ENCODE peak calls at places on chromosomes 4 and X, in five cellular contexts. One of them, this sample, is unnamed.

GRCh38 chrX:50066318-50066937 is 134.4 kb downstream of the AKAP4 start:
- DNase-seq in astrocyte of the cerebellum: no peak
- DNase-seq in neural crest cell: no peak
- DNase-seq in epithelial cell of esophagus: no peak
- DNase-seq in hepatocyte: no peak
- DNase-seq in this sample: no peak

GRCh38 chr4:98260047-98260578 is 1.1 kb upstream of the RAP1GDS1 start:
- DNase-seq in astrocyte of the cerebellum: no peak
- DNase-seq in neural crest cell: peak; percentile 35
- DNase-seq in epithelial cell of esophagus: peak; percentile 29
- DNase-seq in hepatocyte: peak; percentile 73
- DNase-seq in this sample: peak; percentile 56

GRCh38 chr4:138243369-138243768 is 1.2 kb upstream of the SLC7A11 start:
- DNase-seq in astrocyte of the cerebellum: peak; percentile 70
- DNase-seq in neural crest cell: no peak
- DNase-seq in epithelial cell of esophagus: no peak
- DNase-seq in hepatocyte: no peak
- DNase-seq in this sample: no peak

GRCh38 chr4:16133406-16133805 is 49.6 kb upstream of the PROM1 start:
- DNase-seq in astrocyte of the cerebellum: no peak
- DNase-seq in neural crest cell: no peak
- DNase-seq in epithelial cell of esophagus: no peak
- DNase-seq in hepatocyte: no peak
- DNase-seq in this sample: no peak

GRCh38 chr4:79399076-79399475 is 9.0 kb downstream of the GK2 start:
- DNase-seq in astrocyte of the cerebellum: no peak
- DNase-seq in neural crest cell: no peak
- DNase-seq in epithelial cell of esophagus: no peak
- DNase-seq in hepatocyte: no peak
- DNase-seq in this sample: no peak

GRCh38 chr4:105894570-105895323 is 524 bp upstream of the NPNT start:
- DNase-seq in astrocyte of the cerebellum: peak; percentile 60
- DNase-seq in neural crest cell: peak; percentile 2
- DNase-seq in epithelial cell of esophagus: peak; percentile 54
- DNase-seq in hepatocyte: peak; percentile 63
- DNase-seq in this sample: no peak

GRCh38 chr4:107050525-107051135 is 14.5 kb upstream of the DKK2 start:
- DNase-seq in astrocyte of the cerebellum: no peak
- DNase-seq in neural crest cell: no peak
- DNase-seq in epithelial cell of esophagus: peak; percentile 22
- DNase-seq in hepatocyte: peak; percentile 26
- DNase-seq in this sample: no peak

GRCh38 chr4:122744229-122744628 is 11.7 kb downstream of the BBS12 start:
- DNase-seq in astrocyte of the cerebellum: no peak
- DNase-seq in neural crest cell: no peak
- DNase-seq in epithelial cell of esophagus: no peak
- DNase-seq in hepatocyte: peak; percentile 54
- DNase-seq in this sample: no peak

GRCh38 chrX:50762578-50762977 is 51.4 kb downstream of the SHROOM4 start:
- DNase-seq in astrocyte of the cerebellum: no peak
- DNase-seq in neural crest cell: no peak
- DNase-seq in epithelial cell of esophagus: peak; percentile 34
- DNase-seq in hepatocyte: no peak
- DNase-seq in this sample: no peak

GRCh38 chrX:9392445-9392844 is 72.4 kb upstream of the TBL1X start:
- DNase-seq in astrocyte of the cerebellum: no peak
- DNase-seq in neural crest cell: no peak
- DNase-seq in epithelial cell of esophagus: no peak
- DNase-seq in hepatocyte: no peak
- DNase-seq in this sample: no peak

GRCh38 chr4:17283832-17284231 is 228.1 kb downstream of the QDPR start:
- DNase-seq in astrocyte of the cerebellum: no peak
- DNase-seq in neural crest cell: no peak
- DNase-seq in epithelial cell of esophagus: no peak
- DNase-seq in hepatocyte: no peak
- DNase-seq in this sample: no peak

GRCh38 chrX:50067435-50068292 is 133.1 kb downstream of the AKAP4 start:
- DNase-seq in astrocyte of the cerebellum: peak; percentile 13
- DNase-seq in neural crest cell: peak; percentile 22
- DNase-seq in epithelial cell of esophagus: peak; percentile 2
- DNase-seq in hepatocyte: peak; percentile 80
- DNase-seq in this sample: peak; percentile 20

GRCh38 chr4:174058846-174059245 is 224.6 kb downstream of the FBXO8 start:
- DNase-seq in astrocyte of the cerebellum: no peak
- DNase-seq in neural crest cell: no peak
- DNase-seq in epithelial cell of esophagus: no peak
- DNase-seq in hepatocyte: no peak
- DNase-seq in this sample: no peak

GRCh38 chr4:38123555-38123954 is 163.4 kb downstream of the PTTG2 start:
- DNase-seq in astrocyte of the cerebellum: no peak
- DNase-seq in neural crest cell: no peak
- DNase-seq in epithelial cell of esophagus: no peak
- DNase-seq in hepatocyte: no peak
- DNase-seq in this sample: no peak

GRCh38 chr4:55920571-55920970 is 28.2 kb upstream of the CEP135 start:
- DNase-seq in astrocyte of the cerebellum: no peak
- DNase-seq in neural crest cell: no peak
- DNase-seq in epithelial cell of esophagus: no peak
- DNase-seq in hepatocyte: no peak
- DNase-seq in this sample: no peak

GRCh38 chr4:97720869-97721432 is 422.3 kb downstream of the STPG2 start:
- DNase-seq in astrocyte of the cerebellum: no peak
- DNase-seq in neural crest cell: no peak
- DNase-seq in epithelial cell of esophagus: peak; percentile 67
- DNase-seq in hepatocyte: peak; percentile 28
- DNase-seq in this sample: no peak

GRCh38 chrX:104270212-104270611 is 15.5 kb upstream of the ESX1 start:
- DNase-seq in astrocyte of the cerebellum: no peak
- DNase-seq in neural crest cell: no peak
- DNase-seq in epithelial cell of esophagus: no peak
- DNase-seq in hepatocyte: no peak
- DNase-seq in this sample: no peak

GRCh38 chr4:48909697-48910096 is 3.1 kb upstream of the OCIAD2 start:
- DNase-seq in astrocyte of the cerebellum: peak; percentile 96
- DNase-seq in neural crest cell: no peak
- DNase-seq in epithelial cell of esophagus: peak; percentile 100
- DNase-seq in hepatocyte: peak; percentile 88
- DNase-seq in this sample: no peak

GRCh38 chr4:158754385-158755180 is 14.2 kb upstream of the FNIP2 start:
- DNase-seq in astrocyte of the cerebellum: no peak
- DNase-seq in neural crest cell: no peak
- DNase-seq in epithelial cell of esophagus: no peak
- DNase-seq in hepatocyte: no peak
- DNase-seq in this sample: no peak

GRCh38 chr4:101414496-101414895 is 67.2 kb upstream of the PPP3CA start:
- DNase-seq in astrocyte of the cerebellum: no peak
- DNase-seq in neural crest cell: no peak
- DNase-seq in epithelial cell of esophagus: no peak
- DNase-seq in hepatocyte: no peak
- DNase-seq in this sample: no peak

GRCh38 chr4:86558799-86559198 is 35.3 kb upstream of the PTPN13 start:
- DNase-seq in astrocyte of the cerebellum: no peak
- DNase-seq in neural crest cell: no peak
- DNase-seq in epithelial cell of esophagus: peak; percentile 93
- DNase-seq in hepatocyte: no peak
- DNase-seq in this sample: no peak

GRCh38 chr4:152896819-152897218 is 39.3 kb upstream of the FHDC1 start:
- DNase-seq in astrocyte of the cerebellum: no peak
- DNase-seq in neural crest cell: no peak
- DNase-seq in epithelial cell of esophagus: no peak
- DNase-seq in hepatocyte: no peak
- DNase-seq in this sample: no peak

GRCh38 chr4:94856030-94856429 is 98.3 kb downstream of the BMPR1B start:
- DNase-seq in astrocyte of the cerebellum: no peak
- DNase-seq in neural crest cell: no peak
- DNase-seq in epithelial cell of esophagus: no peak
- DNase-seq in hepatocyte: no peak
- DNase-seq in this sample: no peak

GRCh38 chr4:127708985-127709384 is 21.2 kb upstream of the SLC25A31 start:
- DNase-seq in astrocyte of the cerebellum: peak; percentile 28
- DNase-seq in neural crest cell: no peak
- DNase-seq in epithelial cell of esophagus: peak; percentile 99
- DNase-seq in hepatocyte: peak; percentile 53
- DNase-seq in this sample: no peak

GRCh38 chr4:153212755-153213154 is 8.5 kb downstream of the TRIM2 start:
- DNase-seq in astrocyte of the cerebellum: no peak
- DNase-seq in neural crest cell: no peak
- DNase-seq in epithelial cell of esophagus: peak; percentile 85
- DNase-seq in hepatocyte: no peak
- DNase-seq in this sample: no peak

GRCh38 chrX:29617276-29617675 is 598.1 kb upstream of the MAGEB2 start:
- DNase-seq in astrocyte of the cerebellum: no peak
- DNase-seq in neural crest cell: no peak
- DNase-seq in epithelial cell of esophagus: no peak
- DNase-seq in hepatocyte: no peak
- DNase-seq in this sample: no peak

GRCh38 chr4:98421106-98421505 is 159.9 kb downstream of the RAP1GDS1 start:
- DNase-seq in astrocyte of the cerebellum: peak; percentile 46
- DNase-seq in neural crest cell: no peak
- DNase-seq in epithelial cell of esophagus: no peak
- DNase-seq in hepatocyte: no peak
- DNase-seq in this sample: no peak

DNA sequence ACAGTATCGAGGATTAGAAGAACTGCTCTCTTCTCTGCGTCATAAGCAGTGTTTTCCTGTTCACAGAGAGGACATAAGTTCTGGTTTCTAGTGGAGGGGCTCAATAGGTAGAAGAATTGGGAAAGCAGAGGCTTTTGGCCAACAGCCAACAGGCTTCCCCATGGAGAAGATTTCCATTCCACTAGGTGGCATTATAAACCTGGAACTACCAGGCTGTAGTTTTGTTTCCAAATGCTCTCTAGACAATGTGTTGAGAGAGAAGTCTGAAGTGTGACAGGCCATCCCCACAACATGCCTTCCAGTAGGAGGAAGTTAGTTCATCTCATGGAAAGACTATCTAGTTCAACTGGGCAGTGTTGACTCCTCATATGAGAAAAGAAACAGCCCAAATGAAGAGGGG is 63.8 kb upstream of the ANXA10 start:
- DNase-seq in astrocyte of the cerebellum: no peak
- DNase-seq in neural crest cell: no peak
- DNase-seq in epithelial cell of esophagus: peak; percentile 40
- DNase-seq in hepatocyte: peak; percentile 15
- DNase-seq in this sample: no peak
- TF ChIP-seq CTCF in astrocyte of the cerebellum: no peak
- TF ChIP-seq CTCF in neural crest cell: no peak
- TF ChIP-seq CTCF in epithelial cell of esophagus: peak; percentile 30
- TF ChIP-seq CTCF in hepatocyte: no peak
- TF ChIP-seq CTCF in this sample: no peak

GRCh38 chr4:986949-987688 is at the start of gene IDUA:
- DNase-seq in astrocyte of the cerebellum: no peak
- DNase-seq in neural crest cell: peak; percentile 69
- DNase-seq in epithelial cell of esophagus: peak; percentile 89
- DNase-seq in hepatocyte: peak; percentile 90
- DNase-seq in this sample: peak; percentile 80
- TF ChIP-seq CTCF in astrocyte of the cerebellum: peak; percentile 45
- TF ChIP-seq CTCF in neural crest cell: peak; percentile 63
- TF ChIP-seq CTCF in epithelial cell of esophagus: peak; percentile 23
- TF ChIP-seq CTCF in hepatocyte: peak; percentile 57
- TF ChIP-seq CTCF in this sample: peak; percentile 74

GRCh38 chrX:149962859-149963757 is 24.8 kb upstream of the EOLA2 start:
- DNase-seq in astrocyte of the cerebellum: peak; percentile 24
- DNase-seq in neural crest cell: peak; percentile 26
- DNase-seq in epithelial cell of esophagus: peak; percentile 54
- DNase-seq in hepatocyte: peak; percentile 61
- DNase-seq in this sample: no peak
- TF ChIP-seq CTCF in astrocyte of the cerebellum: peak; percentile 67
- TF ChIP-seq CTCF in neural crest cell: peak; percentile 70
- TF ChIP-seq CTCF in epithelial cell of esophagus: peak; percentile 74
- TF ChIP-seq CTCF in hepatocyte: peak; percentile 55
- TF ChIP-seq CTCF in this sample: peak; percentile 65

GRCh38 chr4:148852092-148852699 is 410.0 kb upstream of the NR3C2 start:
- DNase-seq in astrocyte of the cerebellum: no peak
- DNase-seq in neural crest cell: no peak
- DNase-seq in epithelial cell of esophagus: peak; percentile 15
- DNase-seq in hepatocyte: no peak
- DNase-seq in this sample: no peak
- TF ChIP-seq CTCF in astrocyte of the cerebellum: no peak
- TF ChIP-seq CTCF in neural crest cell: no peak
- TF ChIP-seq CTCF in epithelial cell of esophagus: no peak
- TF ChIP-seq CTCF in hepatocyte: no peak
- TF ChIP-seq CTCF in this sample: no peak

DNA sequence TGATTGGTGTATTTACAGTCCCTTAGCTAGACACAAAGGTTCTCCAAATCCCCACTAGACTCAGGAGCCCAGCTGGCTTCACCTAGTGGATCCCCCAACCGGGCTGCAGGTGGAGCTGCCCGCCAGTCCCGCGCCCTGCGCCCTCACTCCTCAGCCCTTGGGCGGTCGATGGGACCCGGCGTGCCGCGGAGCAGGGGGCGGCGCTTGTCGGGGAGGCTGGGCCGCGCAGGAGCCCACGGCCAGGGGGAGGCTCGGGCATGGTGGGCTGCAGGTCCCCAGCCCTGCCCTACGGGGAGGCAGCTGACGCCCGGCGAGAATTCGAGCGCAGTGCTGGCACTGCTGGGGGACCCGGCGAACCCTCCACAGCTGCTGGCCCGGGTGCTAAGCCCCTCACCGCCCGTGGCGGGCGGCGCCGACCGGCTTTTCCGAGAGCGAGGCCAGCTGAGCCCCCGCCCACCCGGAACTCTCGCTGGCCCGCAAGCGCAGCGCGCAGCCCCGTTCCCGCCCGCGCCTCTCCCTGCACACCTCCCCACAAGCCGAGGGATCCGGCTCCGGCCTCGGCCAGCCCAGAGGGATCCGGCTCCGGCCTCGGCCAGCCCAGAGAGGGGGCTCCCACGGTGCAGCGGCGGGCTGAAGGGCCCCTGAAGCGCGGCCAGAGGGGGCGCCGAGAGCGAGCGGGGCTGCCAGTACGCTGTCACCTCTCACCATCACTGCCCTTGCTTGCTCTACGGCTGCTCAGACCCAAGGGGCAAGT is 39.4 kb downstream of the WFS1 start:
- DNase-seq in astrocyte of the cerebellum: no peak
- DNase-seq in neural crest cell: peak; percentile 18
- DNase-seq in epithelial cell of esophagus: no peak
- DNase-seq in hepatocyte: peak; percentile 71
- DNase-seq in this sample: peak; percentile 50
- TF ChIP-seq CTCF in astrocyte of the cerebellum: peak; percentile 13
- TF ChIP-seq CTCF in neural crest cell: peak; percentile 35
- TF ChIP-seq CTCF in epithelial cell of esophagus: no peak
- TF ChIP-seq CTCF in hepatocyte: peak; percentile 21
- TF ChIP-seq CTCF in this sample: peak; percentile 38

GRCh38 chrX:40757058-40757457 is 21.7 kb upstream of the MED14 start:
- DNase-seq in astrocyte of the cerebellum: no peak
- DNase-seq in neural crest cell: no peak
- DNase-seq in epithelial cell of esophagus: no peak
- DNase-seq in hepatocyte: no peak
- DNase-seq in this sample: no peak
- TF ChIP-seq CTCF in astrocyte of the cerebellum: no peak
- TF ChIP-seq CTCF in neural crest cell: no peak
- TF ChIP-seq CTCF in epithelial cell of esophagus: no peak
- TF ChIP-seq CTCF in hepatocyte: no peak
- TF ChIP-seq CTCF in this sample: no peak